ENCODE peak calls at places on chromosomes 13 and 19, in eight cellular contexts. S is HCT116, H is BE2C, L is endothelial cell of umbilical vein, U is AG04449, P is heart right ventricle, F is brain microvascular endothelial cell, W is fibroblast of lung. Y is an unnamed sample.

GRCh38 chr13:79543883-79544282 is 62.9 kb downstream of the NDFIP2 start:
- DNase-seq in S (no peak), H (no peak), L (no peak), U (no peak), P (no peak), F (no peak), W (no peak), Y (no peak)

GRCh38 chr19:6226012-6226411 is 53.8 kb downstream of the MLLT1 start:
- DNase-seq in S (no peak), H (no peak), L (no peak), U (no peak), P (no peak), F (no peak), W (no peak), Y (no peak)

GRCh38 chr13:102141625-102142472 is 260.0 kb downstream of the FGF14 start:
- DNase-seq in S (no peak), H (no peak), L (peak), U (no peak), P (no peak), F (no peak), W (peak), Y (peak)

GRCh38 chr19:45569619-45570421 is 14.8 kb downstream of the OPA3 start:
- DNase-seq in S (peak), H (peak), L (peak), U (no peak), P (peak), F (no peak), W (peak), Y (peak)

GRCh38 chr13:38769526-38769925 is 82.6 kb downstream of the FREM2 start:
- DNase-seq in S (no peak), H (no peak), L (no peak), U (no peak), P (no peak), F (no peak), W (no peak), Y (no peak)

GRCh38 chr13:98564204-98564603 is 12.7 kb downstream of the STK24 start:
- DNase-seq in S (no peak), H (no peak), L (no peak), U (no peak), P (no peak), F (no peak), W (no peak), Y (no peak)

GRCh38 chr13:24923305-24923640 is 159.3 kb downstream of the RNF17 start:
- DNase-seq in S (no peak), H (no peak), L (no peak), U (peak), P (no peak), F (peak), W (peak), Y (peak)

GRCh38 chr19:54142166-54142780 is 4.7 kb downstream of the CNOT3 start:
- DNase-seq in S (no peak), H (no peak), L (no peak), U (no peak), P (no peak), F (no peak), W (peak), Y (no peak)

GRCh38 chr13:111629457-111629856 is 309.0 kb downstream of the TEX29 start:
- DNase-seq in S (no peak), H (no peak), L (no peak), U (no peak), P (no peak), F (no peak), W (no peak), Y (no peak)

GRCh38 chr19:38012290-38012689 is 105.3 kb downstream of the SIPA1L3 start:
- DNase-seq in S (no peak), H (no peak), L (no peak), U (no peak), P (no peak), F (no peak), W (no peak), Y (no peak)

GRCh38 chr13:79541426-79542049 is 60.6 kb downstream of the NDFIP2 start:
- DNase-seq in S (peak), H (no peak), L (peak), U (no peak), P (no peak), F (peak), W (peak), Y (peak)

GRCh38 chr13:110772091-110772984 is 58.8 kb downstream of the ING1 start:
- DNase-seq in S (no peak), H (no peak), L (no peak), U (no peak), P (no peak), F (no peak), W (no peak), Y (peak)

GRCh38 chr19:33804021-33804799 is 7.5 kb downstream of the KCTD15 start:
- DNase-seq in S (no peak), H (no peak), L (no peak), U (no peak), P (peak), F (peak), W (peak), Y (peak)

GRCh38 chr13:64453831-64454230 is 2776.3 kb downstream of the PCDH9 start:
- DNase-seq in S (no peak), H (peak), L (peak), U (no peak), P (no peak), F (no peak), W (peak), Y (peak)

GRCh38 chr13:66635526-66635925 is 594.6 kb downstream of the PCDH9 start:
- DNase-seq in S (no peak), H (no peak), L (peak), U (peak), P (no peak), F (peak), W (peak), Y (peak)

GRCh38 chr19:33159893-33160292 is 28.0 kb downstream of the WDR88 start:
- DNase-seq in S (no peak), H (no peak), L (no peak), U (no peak), P (no peak), F (no peak), W (no peak), Y (no peak)

GRCh38 chr13:80904386-80904785 is 563.5 kb upstream of the SPRY2 start:
- DNase-seq in S (no peak), H (no peak), L (no peak), U (no peak), P (no peak), F (no peak), W (no peak), Y (no peak)

GRCh38 chr19:13506550-13506878 is 235 bp upstream of the CACNA1A start:
- DNase-seq in S (no peak), H (no peak), L (no peak), U (no peak), P (no peak), F (no peak), W (peak), Y (no peak)

GRCh38 chr13:31835932-31836331 is 96.6 kb downstream of the RXFP2 start:
- DNase-seq in S (no peak), H (no peak), L (peak), U (no peak), P (no peak), F (peak), W (peak), Y (peak)

GRCh38 chr13:35599385-35599784 is 122.9 kb upstream of the MAB21L1 start:
- DNase-seq in S (no peak), H (peak), L (no peak), U (no peak), P (no peak), F (no peak), W (no peak), Y (peak)

GRCh38 chr13:79307866-79308298 is 98.2 kb downstream of the RBM26 start:
- DNase-seq in S (no peak), H (no peak), L (no peak), U (no peak), P (no peak), F (peak), W (peak), Y (peak)

GRCh38 chr13:106372199-106373160 is 163.0 kb downstream of the EFNB2 start:
- DNase-seq in S (no peak), H (no peak), L (peak), U (peak), P (no peak), F (peak), W (peak), Y (peak)

GRCh38 chr19:399370-399769 is 9.6 kb downstream of the C2CD4C start:
- DNase-seq in S (no peak), H (no peak), L (no peak), U (no peak), P (no peak), F (no peak), W (no peak), Y (no peak)

GRCh38 chr19:38527466-38528136 is 90.2 kb downstream of the MAP4K1 start:
- DNase-seq in S (no peak), H (no peak), L (no peak), U (no peak), P (no peak), F (no peak), W (no peak), Y (no peak)

GRCh38 chr19:45920458-45920857 is 5.9 kb upstream of the NANOS2 start:
- DNase-seq in S (no peak), H (no peak), L (no peak), U (no peak), P (no peak), F (no peak), W (no peak), Y (no peak)

GRCh38 chr13:99687728-99688397 is 186.6 kb downstream of the TM9SF2 start:
- DNase-seq in S (no peak), H (no peak), L (no peak), U (no peak), P (no peak), F (peak), W (peak), Y (peak)

GRCh38 chr13:98384739-98385138 is 192.2 kb downstream of the STK24 start:
- DNase-seq in S (no peak), H (no peak), L (no peak), U (peak), P (no peak), F (peak), W (peak), Y (peak)

GRCh38 chr19:5993516-5994406 is 15.8 kb upstream of the RANBP3 start:
- DNase-seq in S (no peak), H (peak), L (peak), U (no peak), P (peak), F (peak), W (no peak), Y (peak)

GRCh38 chr13:83211301-83211700 is 671.0 kb downstream of the SLITRK1 start:
- DNase-seq in S (no peak), H (no peak), L (no peak), U (peak), P (no peak), F (peak), W (peak), Y (peak)

GRCh38 chr13:21834511-21834910 is 163.6 kb downstream of the FGF9 start:
- DNase-seq in S (no peak), H (no peak), L (no peak), U (no peak), P (no peak), F (no peak), W (no peak), Y (no peak)

GRCh38 chr19:45179063-45179847 is 671 bp downstream of the BLOC1S3 start:
- DNase-seq in S (no peak), H (peak), L (no peak), U (no peak), P (peak), F (no peak), W (peak), Y (peak)

GRCh38 chr19:41548954-41549688 is 26.8 kb upstream of the CEACAM21 start:
- DNase-seq in S (no peak), H (no peak), L (peak), U (no peak), P (no peak), F (no peak), W (no peak), Y (no peak)

GRCh38 chr19:44925114-44925891 is 10.9 kb downstream of the APOC1 start:
- DNase-seq in S (no peak), H (no peak), L (no peak), U (no peak), P (peak), F (no peak), W (peak), Y (peak)

GRCh38 chr13:78576266-78576665 is 27.1 kb downstream of the POU4F1 start:
- DNase-seq in S (no peak), H (no peak), L (no peak), U (no peak), P (no peak), F (no peak), W (no peak), Y (no peak)

GRCh38 chr13:28531956-28532225 is 37.0 kb upstream of the FLT1 start:
- DNase-seq in S (no peak), H (no peak), L (no peak), U (no peak), P (no peak), F (no peak), W (no peak), Y (no peak)

GRCh38 chr13:28531195-28531955 is 36.4 kb upstream of the FLT1 start:
- DNase-seq in S (no peak), H (peak), L (peak), U (no peak), P (peak), F (peak), W (peak), Y (peak)

GRCh38 chr13:28533049-28533436 is 38.1 kb upstream of the FLT1 start:
- DNase-seq in S (no peak), H (no peak), L (no peak), U (no peak), P (no peak), F (no peak), W (no peak), Y (peak)

GRCh38 chr13:28533441-28534166 is 38.7 kb upstream of the FLT1 start:
- DNase-seq in S (no peak), H (no peak), L (no peak), U (no peak), P (no peak), F (no peak), W (no peak), Y (peak)

DNA sequence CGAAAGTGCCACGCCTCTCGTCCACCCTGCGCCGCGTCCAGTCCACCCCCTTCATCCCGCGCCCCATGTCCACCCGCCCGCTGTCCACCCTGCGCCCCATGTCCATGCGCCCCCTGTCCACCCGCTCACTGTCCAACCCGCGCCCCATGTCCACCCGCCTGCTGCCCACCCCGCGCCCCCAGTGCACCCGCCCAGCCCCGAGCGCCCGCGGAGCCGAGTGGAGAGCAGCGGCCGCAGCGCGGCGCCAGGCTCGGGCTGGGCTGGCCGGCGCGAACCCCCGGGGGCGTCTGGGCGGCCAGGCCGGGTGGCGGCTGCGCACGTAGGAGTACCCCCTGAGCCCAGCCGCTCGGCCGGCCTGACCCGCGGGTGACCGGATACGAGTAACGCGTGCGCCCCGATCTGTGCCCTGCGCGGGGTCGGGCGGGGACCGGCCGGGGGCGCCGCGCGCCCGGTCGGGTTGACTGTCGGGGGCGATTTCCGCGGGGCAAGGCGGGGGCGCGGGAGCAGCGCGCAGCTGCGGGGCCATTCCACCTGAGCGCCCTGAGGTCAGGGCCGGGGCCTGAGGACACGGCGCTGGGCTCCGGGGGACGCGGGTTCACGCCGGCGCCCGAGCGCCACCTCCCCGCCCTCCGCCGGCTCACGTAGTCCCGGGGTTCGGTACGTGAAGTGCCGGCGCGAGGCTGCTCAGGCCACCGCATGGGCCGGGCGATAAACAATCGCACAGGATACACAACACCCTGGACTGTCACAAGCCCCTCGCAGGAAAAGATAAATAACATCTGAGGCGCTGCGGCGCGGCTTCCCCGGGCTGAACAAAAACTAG is 37.5 kb upstream of the FLT1 start:
- DNase-seq in S (no peak), H (peak), L (peak), U (no peak), P (peak), F (no peak), W (no peak), Y (peak)
- H3K4me3 ChIP-seq in S (no peak), H (peak), L (peak), U (peak), P (peak), F (peak), W (peak), Y (peak)

GRCh38 chr13:91805605-91806004 is 407.2 kb downstream of the GPC5 start:
- DNase-seq in S (no peak), H (no peak), L (peak), U (no peak), P (no peak), F (no peak), W (no peak), Y (peak)
- TF ChIP-seq CTCF in S (no peak), H (peak), L (no peak), U (no peak), P (peak), F (peak), W (peak), Y (peak)

GRCh38 chr19:3404324-3405260 is 38.2 kb downstream of the NFIC start:
- DNase-seq in S (no peak), H (no peak), L (peak), U (no peak), P (peak), F (peak), W (peak), Y (peak)
- H3K4me3 ChIP-seq in S (no peak), H (no peak), L (no peak), U (peak), P (peak), F (peak), W (peak), Y (peak)

GRCh38 chr19:4730740-4731171 is 7.1 kb upstream of the DPP9 start:
- DNase-seq in S (peak), H (peak), L (peak), U (no peak), P (peak), F (no peak), W (no peak), Y (no peak)
- TF ChIP-seq CTCF in S (peak), H (peak), L (peak), U (peak), P (peak), F (peak), W (peak), Y (peak)

GRCh38 chr13:29429496-29429895 is 166.0 kb downstream of the SLC7A1 start:
- DNase-seq in S (no peak), H (no peak), L (no peak), U (no peak), P (no peak), F (no peak), W (no peak), Y (peak)
- H3K4me3 ChIP-seq in S (no peak), H (no peak), L (no peak), U (no peak), P (peak), F (no peak), W (no peak), Y (no peak)

DNA sequence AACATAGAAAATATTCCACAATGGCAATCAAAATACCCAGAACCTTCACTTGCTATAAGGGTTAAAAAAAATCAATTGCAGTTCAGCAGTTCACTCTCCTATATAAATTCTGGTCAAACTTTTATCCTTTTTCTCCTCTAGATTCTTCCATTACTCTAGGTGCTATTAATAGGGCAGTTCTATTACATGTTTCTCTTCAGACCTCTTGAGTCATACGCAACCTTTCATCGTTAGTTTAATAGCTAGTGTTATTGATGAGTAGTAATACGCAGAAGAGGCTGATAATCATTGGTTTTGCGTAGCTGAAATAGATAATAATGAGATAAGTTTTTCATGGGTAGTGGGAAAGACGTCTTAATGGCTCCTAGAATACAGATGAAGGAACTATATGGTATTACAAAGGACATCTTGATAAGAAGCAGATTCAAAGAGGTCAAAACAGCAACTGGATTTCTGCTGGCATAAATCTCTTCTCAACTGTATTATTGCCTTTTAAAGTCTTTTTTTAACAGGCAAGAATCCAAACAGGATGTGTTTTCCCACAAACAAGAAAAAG is 118.3 kb upstream of the STARD13 start:
- DNase-seq in S (no peak), H (no peak), L (no peak), U (no peak), P (no peak), F (no peak), W (no peak), Y (no peak)
- TF ChIP-seq CTCF in S (no peak), H (no peak), L (no peak), U (no peak), P (no peak), F (no peak), W (no peak), Y (no peak)

GRCh38 chr19:39845172-39845571 is 1.0 kb downstream of the FBL start:
- DNase-seq in S (no peak), H (no peak), L (no peak), U (no peak), P (no peak), F (no peak), W (no peak), Y (no peak)

GRCh38 chr19:39846176-39846677 is at the start of gene FBL:
- DNase-seq in S (peak), H (peak), L (peak), U (peak), P (peak), F (peak), W (peak), Y (peak)

GRCh38 chr19:39842693-39843435 is 3.3 kb downstream of the FBL start:
- DNase-seq in S (no peak), H (no peak), L (no peak), U (no peak), P (no peak), F (no peak), W (no peak), Y (no peak)

GRCh38 chr19:39845621-39846175 is 481 bp downstream of the FBL start:
- DNase-seq in S (no peak), H (peak), L (no peak), U (no peak), P (no peak), F (no peak), W (no peak), Y (peak)

GRCh38 chr19:39843919-39844793 is 2.0 kb downstream of the FBL start:
- DNase-seq in S (no peak), H (peak), L (peak), U (no peak), P (no peak), F (peak), W (peak), Y (peak)
- H3K4me3 ChIP-seq in S (peak), H (peak), L (peak), U (peak), P (no peak), F (no peak), W (no peak), Y (no peak)

DNA sequence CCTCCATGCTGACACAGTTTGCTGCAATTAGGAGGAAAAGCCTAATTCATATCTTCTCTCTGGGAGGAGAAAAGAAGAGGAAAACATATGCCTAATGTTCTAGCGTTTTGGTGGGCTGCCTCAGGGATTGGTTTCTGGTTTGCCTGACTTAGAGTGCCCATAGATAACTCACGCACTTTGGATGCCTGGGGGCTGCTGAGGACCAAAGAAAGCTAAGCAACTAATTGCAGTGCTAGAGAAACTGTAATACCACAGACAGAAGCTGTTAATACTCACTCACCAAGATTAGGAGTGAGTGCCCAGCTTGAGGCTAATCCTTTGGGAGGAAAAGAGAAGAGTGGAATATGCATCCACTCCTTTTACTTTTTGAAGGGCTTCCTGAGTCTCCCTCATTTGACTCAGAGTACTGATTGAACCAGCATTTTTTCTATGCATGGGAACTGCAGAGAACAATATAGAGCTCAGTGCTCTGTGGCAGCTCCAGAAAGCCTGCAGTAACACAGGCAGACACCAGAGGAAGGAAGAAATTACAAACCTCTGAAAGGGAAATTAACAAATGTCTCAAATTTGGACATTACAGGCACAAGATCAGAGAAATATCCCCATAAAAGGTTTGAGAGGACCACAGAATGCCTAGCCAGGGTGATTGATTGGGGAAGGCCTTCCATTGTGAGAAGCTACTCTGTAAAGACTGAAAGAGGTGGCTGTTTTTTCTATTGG is 666.4 kb downstream of the OLFM4 start:
- DNase-seq in S (no peak), H (no peak), L (no peak), U (no peak), P (no peak), F (no peak), W (no peak), Y (no peak)
- TF ChIP-seq CTCF in S (no peak), H (no peak), L (no peak), U (no peak), P (no peak), F (no peak), W (no peak), Y (no peak)

GRCh38 chr19:48867922-48868195 is 558 bp downstream of the PLEKHA4 start:
- DNase-seq in S (no peak), H (no peak), L (no peak), U (no peak), P (no peak), F (no peak), W (no peak), Y (no peak)
- H3K4me3 ChIP-seq in S (peak), H (peak), L (peak), U (peak), P (peak), F (peak), W (peak), Y (peak)

Y was measured in choroid plexus epithelial cell.